ENCODE peak calls at places on chromosomes 7 and 10, in four cellular contexts. One of them, this sample, is unnamed.

GRCh38 chr7:38224392-38224791 is 46.3 kb downstream of the STARD3NL start:
- DNase-seq in GM12892: no peak
- DNase-seq in prostate gland: no peak
- DNase-seq in testis: no peak
- DNase-seq in this sample: no peak

GRCh38 chr7:131111-132094 is 61.0 kb upstream of the FAM20C start:
- DNase-seq in GM12892: no peak
- DNase-seq in prostate gland: no peak
- DNase-seq in testis: peak
- DNase-seq in this sample: no peak

GRCh38 chr7:77537595-77538185 is 595 bp downstream of the PTPN12 start:
- DNase-seq in GM12892: peak
- DNase-seq in prostate gland: peak
- DNase-seq in testis: peak
- DNase-seq in this sample: no peak

GRCh38 chr7:137757146-137757925 is 89.4 kb downstream of the DGKI start:
- DNase-seq in GM12892: no peak
- DNase-seq in prostate gland: no peak
- DNase-seq in testis: no peak
- DNase-seq in this sample: no peak

GRCh38 chr7:84251183-84251845 is 56.7 kb upstream of the SEMA3A start:
- DNase-seq in GM12892: no peak
- DNase-seq in prostate gland: no peak
- DNase-seq in testis: no peak
- DNase-seq in this sample: no peak

GRCh38 chr7:28738384-28738783 is 219.7 kb downstream of the TRIL start:
- DNase-seq in GM12892: no peak
- DNase-seq in prostate gland: no peak
- DNase-seq in testis: no peak
- DNase-seq in this sample: no peak

GRCh38 chr7:156167987-156168386 is 355.7 kb upstream of the SHH start:
- DNase-seq in GM12892: no peak
- DNase-seq in prostate gland: no peak
- DNase-seq in testis: no peak
- DNase-seq in this sample: no peak

GRCh38 chr10:121490906-121491519 is 107.2 kb downstream of the FGFR2 start:
- DNase-seq in GM12892: no peak
- DNase-seq in prostate gland: no peak
- DNase-seq in testis: peak
- DNase-seq in this sample: no peak

GRCh38 chr10:112367516-112367915 is 6.4 kb upstream of the ACSL5 start:
- DNase-seq in GM12892: no peak
- DNase-seq in prostate gland: no peak
- DNase-seq in testis: no peak
- DNase-seq in this sample: no peak

GRCh38 chr7:6158424-6159096 is 113.9 kb downstream of the CYTH3 start:
- DNase-seq in GM12892: no peak
- DNase-seq in prostate gland: no peak
- DNase-seq in testis: no peak
- DNase-seq in this sample: no peak

GRCh38 chr7:151490706-151491105 is 29.0 kb downstream of the RHEB start:
- DNase-seq in GM12892: no peak
- DNase-seq in prostate gland: no peak
- DNase-seq in testis: no peak
- DNase-seq in this sample: no peak

GRCh38 chr10:133129854-133130495 is 30.0 kb upstream of the KNDC1 start:
- DNase-seq in GM12892: no peak
- DNase-seq in prostate gland: no peak
- DNase-seq in testis: no peak
- DNase-seq in this sample: no peak

GRCh38 chr7:137789215-137789899 is 57.4 kb downstream of the DGKI start:
- DNase-seq in GM12892: no peak
- DNase-seq in prostate gland: no peak
- DNase-seq in testis: no peak
- DNase-seq in this sample: no peak

GRCh38 chr10:58638406-58638805 is 125.7 kb downstream of the BICC1 start:
- DNase-seq in GM12892: no peak
- DNase-seq in prostate gland: no peak
- DNase-seq in testis: no peak
- DNase-seq in this sample: no peak

GRCh38 chr7:150432915-150433892 is 17.2 kb upstream of the GIMAP8 start:
- DNase-seq in GM12892: no peak
- DNase-seq in prostate gland: no peak
- DNase-seq in testis: no peak
- DNase-seq in this sample: no peak

GRCh38 chr10:28769147-28769604 is 91.9 kb downstream of the BAMBI start:
- DNase-seq in GM12892: no peak
- DNase-seq in prostate gland: no peak
- DNase-seq in testis: no peak
- DNase-seq in this sample: no peak

GRCh38 chr7:25839084-25839769 is 312.8 kb upstream of the NFE2L3 start:
- DNase-seq in GM12892: no peak
- DNase-seq in prostate gland: no peak
- DNase-seq in testis: no peak
- DNase-seq in this sample: no peak

GRCh38 chr7:28296571-28297483 is 115.5 kb upstream of the CREB5 start:
- DNase-seq in GM12892: no peak
- DNase-seq in prostate gland: no peak
- DNase-seq in testis: peak
- DNase-seq in this sample: no peak

DNA sequence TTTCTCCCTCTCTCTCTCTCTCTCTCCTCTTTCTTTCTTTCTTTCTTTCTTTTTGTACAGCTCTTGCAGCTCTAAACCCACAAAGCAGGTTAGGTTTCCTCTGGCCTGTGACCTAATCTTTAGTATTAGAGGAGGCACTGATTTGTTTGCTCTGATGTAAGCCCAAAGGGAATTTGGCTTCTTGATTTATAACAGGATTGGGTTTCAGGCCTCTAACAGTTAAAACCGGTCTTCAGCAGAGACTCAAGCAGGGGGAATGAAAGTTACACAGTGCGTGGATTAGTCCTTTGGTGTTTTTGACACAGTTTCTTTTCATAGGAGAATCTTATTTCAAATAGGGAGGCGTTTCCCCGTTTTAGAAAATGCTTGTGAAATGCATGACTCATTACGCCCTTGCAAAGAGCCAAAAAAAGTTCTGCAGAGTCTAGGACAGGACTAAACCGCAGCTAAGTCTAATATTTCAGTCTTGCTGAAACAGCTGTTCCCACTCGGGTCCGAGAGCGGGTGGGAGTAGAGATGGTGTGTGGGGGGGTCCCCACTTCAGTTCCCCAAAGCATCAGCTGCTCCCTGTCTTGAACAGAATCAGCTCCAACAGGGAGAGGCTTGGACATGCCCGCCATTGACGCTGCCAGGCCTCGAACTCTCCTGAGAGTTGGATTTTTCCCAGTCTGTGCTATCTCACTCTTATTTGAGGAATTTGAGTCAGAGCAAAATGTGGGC is 296.5 kb upstream of the PITRM1 start:
- DNase-seq in GM12892: no peak
- DNase-seq in prostate gland: peak
- DNase-seq in testis: no peak
- DNase-seq in this sample: peak
- TF ChIP-seq POLR2A in GM12892: no peak
- TF ChIP-seq POLR2A in prostate gland: no peak
- TF ChIP-seq POLR2A in testis: no peak
- TF ChIP-seq POLR2A in this sample: no peak

DNA sequence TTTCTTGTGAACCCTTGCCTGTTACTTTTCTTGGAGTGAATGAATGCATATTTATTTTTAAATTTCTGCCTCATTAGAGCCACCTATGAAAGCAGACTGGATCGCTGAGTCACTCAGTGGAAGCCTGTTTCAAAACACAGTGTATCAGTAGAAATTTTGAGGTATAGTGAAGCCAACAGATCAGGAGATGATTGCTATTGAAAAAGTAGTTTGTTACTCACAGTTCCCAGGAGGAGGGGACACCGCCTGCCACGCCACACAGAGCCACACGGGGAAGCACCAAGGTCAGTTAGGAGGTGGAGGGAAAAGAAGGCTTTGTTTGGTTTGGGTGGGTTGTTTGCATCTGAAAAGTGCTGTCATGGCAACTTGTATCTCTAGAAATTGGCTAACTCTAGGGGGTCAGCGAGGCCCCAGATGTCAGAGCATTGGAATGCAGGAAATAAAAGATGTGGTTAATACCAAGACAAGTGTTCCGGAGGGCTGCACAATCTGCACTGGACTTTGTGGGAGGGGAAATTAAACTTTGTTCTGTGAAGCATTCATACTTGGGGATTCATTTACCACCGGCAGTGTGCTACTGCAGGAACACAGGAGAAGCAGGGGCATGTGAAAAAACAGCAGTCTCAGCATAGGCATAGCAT is 106.4 kb upstream of the SDK1 start:
- DNase-seq in GM12892: no peak
- DNase-seq in prostate gland: no peak
- DNase-seq in testis: peak
- DNase-seq in this sample: peak
- TF ChIP-seq POLR2A in GM12892: no peak
- TF ChIP-seq POLR2A in prostate gland: no peak
- TF ChIP-seq POLR2A in testis: no peak
- TF ChIP-seq POLR2A in this sample: peak

DNA sequence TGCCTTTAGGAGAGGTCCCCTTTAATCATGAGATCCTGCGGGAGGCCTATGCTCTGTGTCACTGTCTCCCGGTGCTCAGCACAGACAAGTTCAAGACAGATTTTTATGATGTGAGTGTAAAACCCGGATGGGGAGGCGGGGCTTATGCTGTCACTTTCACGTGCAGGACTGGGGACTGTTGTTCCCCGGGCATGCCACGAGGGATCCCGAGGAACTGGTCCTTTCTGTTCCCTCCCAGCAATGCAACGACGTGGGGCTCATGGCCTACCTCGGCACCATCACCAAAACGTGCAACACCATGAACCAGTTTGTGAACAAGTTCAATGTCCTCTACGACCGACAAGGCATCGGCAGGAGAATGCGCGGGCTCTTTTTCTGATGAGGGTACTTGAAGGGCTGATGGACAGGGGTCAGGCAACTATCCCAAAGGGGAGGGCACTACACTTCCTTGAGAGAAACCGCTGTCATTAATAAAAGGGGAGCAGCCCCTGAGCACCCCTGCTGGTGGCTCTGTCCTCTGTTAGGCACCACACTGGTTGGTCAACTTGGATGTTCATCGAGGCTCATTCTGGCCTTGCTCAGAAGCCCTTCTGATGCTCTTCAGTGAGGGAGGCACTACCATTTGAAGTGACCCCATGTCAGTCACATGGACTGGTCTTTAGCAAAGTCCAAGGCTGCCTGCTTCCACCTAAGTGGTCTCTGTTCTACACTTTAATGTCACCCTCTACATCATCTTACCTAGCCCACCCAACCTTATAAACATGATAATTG is 2.8 kb downstream of the COPS6 start:
- DNase-seq in GM12892: no peak
- DNase-seq in prostate gland: no peak
- DNase-seq in testis: no peak
- DNase-seq in this sample: no peak
- TF ChIP-seq POLR2A in GM12892: peak
- TF ChIP-seq POLR2A in prostate gland: no peak
- TF ChIP-seq POLR2A in testis: no peak
- TF ChIP-seq POLR2A in this sample: no peak

GRCh38 chr7:101156277-101156676 is 2.0 kb downstream of the AP1S1 start:
- DNase-seq in GM12892: no peak
- DNase-seq in prostate gland: no peak
- DNase-seq in testis: no peak
- DNase-seq in this sample: no peak

GRCh38 chr7:101151908-101152651 is 2.2 kb upstream of the AP1S1 start:
- DNase-seq in GM12892: no peak
- DNase-seq in prostate gland: no peak
- DNase-seq in testis: no peak
- DNase-seq in this sample: no peak

GRCh38 chr7:101155303-101155702 is 1.0 kb downstream of the AP1S1 start:
- DNase-seq in GM12892: no peak
- DNase-seq in prostate gland: no peak
- DNase-seq in testis: no peak
- DNase-seq in this sample: no peak

GRCh38 chr7:101154693-101155102 is 422 bp downstream of the AP1S1 start:
- DNase-seq in GM12892: no peak
- DNase-seq in prostate gland: no peak
- DNase-seq in testis: no peak
- DNase-seq in this sample: no peak

GRCh38 chr7:101153969-101154692 is at the start of gene AP1S1:
- DNase-seq in GM12892: peak
- DNase-seq in prostate gland: peak
- DNase-seq in testis: peak
- DNase-seq in this sample: peak
- TF ChIP-seq POLR2A in GM12892: no peak
- TF ChIP-seq POLR2A in prostate gland: peak
- TF ChIP-seq POLR2A in testis: no peak
- TF ChIP-seq POLR2A in this sample: peak

GRCh38 chr7:130902755-130903357 is 168.8 kb upstream of the KLF14 start:
- DNase-seq in GM12892: no peak
- DNase-seq in prostate gland: no peak
- DNase-seq in testis: no peak
- DNase-seq in this sample: no peak

GRCh38 chr7:130899071-130899451 is 165.1 kb upstream of the KLF14 start:
- DNase-seq in GM12892: no peak
- DNase-seq in prostate gland: no peak
- DNase-seq in testis: no peak
- DNase-seq in this sample: no peak

GRCh38 chr7:130901209-130901783 is 167.3 kb upstream of the KLF14 start:
- DNase-seq in GM12892: no peak
- DNase-seq in prostate gland: peak
- DNase-seq in testis: peak
- DNase-seq in this sample: no peak

GRCh38 chr7:130899638-130900401 is 165.8 kb upstream of the KLF14 start:
- DNase-seq in GM12892: no peak
- DNase-seq in prostate gland: no peak
- DNase-seq in testis: no peak
- DNase-seq in this sample: no peak

GRCh38 chr7:130900471-130901076 is 166.6 kb upstream of the KLF14 start:
- DNase-seq in GM12892: no peak
- DNase-seq in prostate gland: no peak
- DNase-seq in testis: no peak
- DNase-seq in this sample: no peak
- TF ChIP-seq POLR2A in GM12892: no peak
- TF ChIP-seq POLR2A in prostate gland: no peak
- TF ChIP-seq POLR2A in testis: no peak
- TF ChIP-seq POLR2A in this sample: no peak

DNA sequence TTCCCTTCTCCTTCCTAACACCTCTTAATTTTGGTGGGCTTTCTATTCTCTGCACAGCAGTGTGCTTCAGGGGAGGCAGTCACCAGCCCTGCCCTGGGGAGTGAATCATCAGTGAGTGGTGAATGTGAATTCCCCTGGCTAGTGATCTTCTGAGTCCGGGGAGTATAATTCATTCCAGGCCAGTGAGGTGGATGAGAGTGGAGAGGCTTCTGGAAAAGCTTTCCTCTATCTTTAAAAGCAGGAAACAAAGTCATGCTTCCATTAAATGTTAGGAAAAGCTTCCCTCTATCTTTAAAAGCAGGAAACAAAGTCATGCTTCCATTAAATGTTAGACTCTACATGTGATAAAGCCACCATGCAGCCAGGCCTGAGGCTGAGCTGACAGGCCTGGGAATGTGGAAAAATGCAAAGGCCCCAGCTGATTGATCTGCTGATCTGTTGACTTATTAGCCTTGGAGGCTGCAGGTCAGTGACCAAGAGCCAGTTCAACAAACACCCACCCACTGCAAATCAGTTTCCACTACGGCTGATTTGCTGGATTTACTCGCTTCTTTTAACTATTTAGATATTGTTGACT is 25.4 kb upstream of the ITGB1 start:
- DNase-seq in GM12892: no peak
- DNase-seq in prostate gland: no peak
- DNase-seq in testis: no peak
- DNase-seq in this sample: no peak
- TF ChIP-seq POLR2A in GM12892: no peak
- TF ChIP-seq POLR2A in prostate gland: no peak
- TF ChIP-seq POLR2A in testis: no peak
- TF ChIP-seq POLR2A in this sample: no peak